ENCODE peak calls at places on chromosomes 6 and 20, in seven cellular contexts. One of them, this sample, is unnamed. For H3K4me1, the result is how much of the 10 kb centered on the place peaks cover.

GRCh38 chr20:23540624-23541023 is 27.7 kb downstream of the CST9L start:
- DNase-seq in prostate gland: no peak
- DNase-seq in left lung: no peak
- DNase-seq in endodermal cell: no peak
- DNase-seq in stomach: no peak
- DNase-seq in CD8-positive, alpha-beta memory T cell: no peak
- DNase-seq in Panc1: no peak
- DNase-seq in this sample: no peak

GRCh38 chr6:136751478-136751956 is 40.8 kb downstream of the MAP3K5 start:
- DNase-seq in prostate gland: no peak
- DNase-seq in left lung: no peak
- DNase-seq in endodermal cell: peak
- DNase-seq in stomach: no peak
- DNase-seq in CD8-positive, alpha-beta memory T cell: no peak
- DNase-seq in Panc1: no peak
- DNase-seq in this sample: no peak

GRCh38 chr20:38178581-38178980 is 13.5 kb upstream of the TGM2 start:
- DNase-seq in prostate gland: no peak
- DNase-seq in left lung: no peak
- DNase-seq in endodermal cell: no peak
- DNase-seq in stomach: no peak
- DNase-seq in CD8-positive, alpha-beta memory T cell: no peak
- DNase-seq in Panc1: no peak
- DNase-seq in this sample: no peak

GRCh38 chr6:20661721-20662120 is 127.5 kb downstream of the CDKAL1 start:
- DNase-seq in prostate gland: peak
- DNase-seq in left lung: no peak
- DNase-seq in endodermal cell: no peak
- DNase-seq in stomach: no peak
- DNase-seq in CD8-positive, alpha-beta memory T cell: no peak
- DNase-seq in Panc1: no peak
- DNase-seq in this sample: no peak

GRCh38 chr6:96991618-96992355 is 67.3 kb downstream of the KLHL32 start:
- DNase-seq in prostate gland: no peak
- DNase-seq in left lung: no peak
- DNase-seq in endodermal cell: no peak
- DNase-seq in stomach: no peak
- DNase-seq in CD8-positive, alpha-beta memory T cell: no peak
- DNase-seq in Panc1: no peak
- DNase-seq in this sample: no peak

GRCh38 chr20:40807094-40807623 is 118.1 kb upstream of the MAFB start:
- DNase-seq in prostate gland: no peak
- DNase-seq in left lung: no peak
- DNase-seq in endodermal cell: peak
- DNase-seq in stomach: no peak
- DNase-seq in CD8-positive, alpha-beta memory T cell: no peak
- DNase-seq in Panc1: no peak
- DNase-seq in this sample: no peak

GRCh38 chr6:110541701-110542309 is 65.4 kb upstream of the SLC22A16 start:
- DNase-seq in prostate gland: no peak
- DNase-seq in left lung: no peak
- DNase-seq in endodermal cell: no peak
- DNase-seq in stomach: no peak
- DNase-seq in CD8-positive, alpha-beta memory T cell: no peak
- DNase-seq in Panc1: no peak
- DNase-seq in this sample: no peak

GRCh38 chr6:55239099-55239498 is 64.8 kb downstream of the HCRTR2 start:
- DNase-seq in prostate gland: no peak
- DNase-seq in left lung: no peak
- DNase-seq in endodermal cell: no peak
- DNase-seq in stomach: no peak
- DNase-seq in CD8-positive, alpha-beta memory T cell: no peak
- DNase-seq in Panc1: no peak
- DNase-seq in this sample: no peak

GRCh38 chr6:144149894-144150672 is at the start of gene STX11:
- DNase-seq in prostate gland: peak
- DNase-seq in left lung: peak
- DNase-seq in endodermal cell: peak
- DNase-seq in stomach: peak
- DNase-seq in CD8-positive, alpha-beta memory T cell: peak
- DNase-seq in Panc1: peak
- DNase-seq in this sample: no peak

GRCh38 chr20:51547951-51548350 is 5.4 kb upstream of the NFATC2 start:
- DNase-seq in prostate gland: no peak
- DNase-seq in left lung: no peak
- DNase-seq in endodermal cell: no peak
- DNase-seq in stomach: no peak
- DNase-seq in CD8-positive, alpha-beta memory T cell: no peak
- DNase-seq in Panc1: no peak
- DNase-seq in this sample: no peak

GRCh38 chr6:5094327-5094726 is 9.2 kb downstream of the PPP1R3G start:
- DNase-seq in prostate gland: no peak
- DNase-seq in left lung: no peak
- DNase-seq in endodermal cell: no peak
- DNase-seq in stomach: no peak
- DNase-seq in CD8-positive, alpha-beta memory T cell: no peak
- DNase-seq in Panc1: no peak
- DNase-seq in this sample: no peak

GRCh38 chr6:29651413-29652197 is 5.3 kb upstream of the MOG start:
- DNase-seq in prostate gland: no peak
- DNase-seq in left lung: no peak
- DNase-seq in endodermal cell: no peak
- DNase-seq in stomach: no peak
- DNase-seq in CD8-positive, alpha-beta memory T cell: no peak
- DNase-seq in Panc1: no peak
- DNase-seq in this sample: no peak

GRCh38 chr20:51019598-51020592 is 3.0 kb downstream of the KCNG1 start:
- DNase-seq in prostate gland: no peak
- DNase-seq in left lung: no peak
- DNase-seq in endodermal cell: no peak
- DNase-seq in stomach: no peak
- DNase-seq in CD8-positive, alpha-beta memory T cell: no peak
- DNase-seq in Panc1: no peak
- DNase-seq in this sample: no peak

GRCh38 chr6:28683945-28684538 is 158.4 kb downstream of the GPX5 start:
- DNase-seq in prostate gland: peak
- DNase-seq in left lung: no peak
- DNase-seq in endodermal cell: peak
- DNase-seq in stomach: no peak
- DNase-seq in CD8-positive, alpha-beta memory T cell: no peak
- DNase-seq in Panc1: peak
- DNase-seq in this sample: no peak

DNA sequence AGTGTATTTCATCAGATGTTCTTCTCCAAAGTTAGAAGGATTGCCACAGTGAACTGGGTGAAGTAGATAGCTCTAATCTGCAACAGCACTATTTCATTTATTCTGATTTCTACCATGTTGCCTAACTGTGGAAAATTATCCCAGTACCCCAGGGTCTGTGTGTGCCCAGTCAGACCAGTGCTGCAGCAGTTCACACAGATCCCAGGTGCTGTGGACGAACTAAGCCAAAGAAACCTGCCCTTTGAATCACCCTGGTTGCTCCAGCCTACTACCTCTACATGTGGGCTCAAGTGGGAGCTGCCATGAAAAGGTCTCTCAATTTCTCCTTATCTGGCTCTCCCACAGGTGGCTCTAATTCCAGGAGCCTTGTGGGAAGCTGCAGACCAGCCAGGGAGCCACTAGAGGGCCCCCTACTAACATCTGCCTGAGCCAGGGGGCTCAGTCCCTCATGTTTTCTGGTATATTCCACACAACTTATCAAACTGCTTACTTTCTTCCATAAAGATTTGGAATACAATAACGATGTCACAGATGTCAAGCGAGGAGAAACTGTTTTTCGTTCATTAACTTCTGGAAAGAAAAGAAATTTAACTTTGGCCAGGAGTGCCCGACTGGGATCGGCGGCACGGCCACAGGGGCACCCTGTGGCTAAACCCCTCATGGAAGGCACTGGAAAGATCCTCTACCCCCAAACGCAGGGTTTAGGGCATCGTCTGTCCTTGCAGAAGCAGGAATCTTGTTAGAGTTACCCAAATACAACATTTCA is 31.6 kb upstream of the LY86 start:
- DNase-seq in prostate gland: no peak
- DNase-seq in left lung: peak
- DNase-seq in endodermal cell: peak
- DNase-seq in stomach: peak
- DNase-seq in CD8-positive, alpha-beta memory T cell: no peak
- DNase-seq in Panc1: no peak
- DNase-seq in this sample: peak
- H3K4me1 ChIP-seq in prostate gland: under half
- H3K4me1 ChIP-seq in left lung: under half
- H3K4me1 ChIP-seq in endodermal cell: under half
- H3K4me1 ChIP-seq in stomach: under half
- H3K4me1 ChIP-seq in CD8-positive, alpha-beta memory T cell: under half
- H3K4me1 ChIP-seq in Panc1: under half
- H3K4me1 ChIP-seq in this sample: under half

GRCh38 chr6:99810942-99811633 is 182.9 kb downstream of the MCHR2 start:
- DNase-seq in prostate gland: no peak
- DNase-seq in left lung: peak
- DNase-seq in endodermal cell: peak
- DNase-seq in stomach: no peak
- DNase-seq in CD8-positive, alpha-beta memory T cell: no peak
- DNase-seq in Panc1: no peak
- DNase-seq in this sample: no peak

GRCh38 chr6:99810295-99810694 is 183.7 kb downstream of the MCHR2 start:
- DNase-seq in prostate gland: no peak
- DNase-seq in left lung: no peak
- DNase-seq in endodermal cell: no peak
- DNase-seq in stomach: no peak
- DNase-seq in CD8-positive, alpha-beta memory T cell: no peak
- DNase-seq in Panc1: no peak
- DNase-seq in this sample: no peak

GRCh38 chr6:99816795-99817194 is 177.2 kb downstream of the MCHR2 start:
- DNase-seq in prostate gland: no peak
- DNase-seq in left lung: no peak
- DNase-seq in endodermal cell: no peak
- DNase-seq in stomach: no peak
- DNase-seq in CD8-positive, alpha-beta memory T cell: no peak
- DNase-seq in Panc1: no peak
- DNase-seq in this sample: no peak

GRCh38 chr6:99814230-99814928 is 179.6 kb downstream of the MCHR2 start:
- DNase-seq in prostate gland: no peak
- DNase-seq in left lung: no peak
- DNase-seq in endodermal cell: no peak
- DNase-seq in stomach: no peak
- DNase-seq in CD8-positive, alpha-beta memory T cell: no peak
- DNase-seq in Panc1: no peak
- DNase-seq in this sample: no peak

DNA sequence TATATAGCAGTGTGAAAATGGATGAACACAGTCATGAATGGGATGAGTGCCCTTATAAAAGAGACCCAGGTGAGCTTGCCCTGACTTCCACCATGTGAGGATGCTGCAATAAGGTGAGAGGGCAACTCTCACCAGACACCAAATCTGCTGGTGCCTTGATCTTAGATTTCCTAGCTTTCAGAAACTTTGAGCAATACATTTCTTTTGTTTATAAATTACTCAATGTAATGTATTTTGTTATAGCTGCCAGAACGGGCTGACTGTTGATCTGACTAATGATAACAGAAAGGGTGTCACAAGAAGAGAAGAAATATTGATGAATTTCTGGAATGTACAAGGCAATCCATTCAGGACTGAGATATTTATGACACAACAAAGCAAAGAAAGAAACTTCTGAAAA is 180.5 kb downstream of the MCHR2 start:
- DNase-seq in prostate gland: no peak
- DNase-seq in left lung: no peak
- DNase-seq in endodermal cell: no peak
- DNase-seq in stomach: no peak
- DNase-seq in CD8-positive, alpha-beta memory T cell: no peak
- DNase-seq in Panc1: no peak
- DNase-seq in this sample: no peak
- H3K4me1 ChIP-seq in prostate gland: under half
- H3K4me1 ChIP-seq in left lung: under half
- H3K4me1 ChIP-seq in endodermal cell: under half
- H3K4me1 ChIP-seq in stomach: under half
- H3K4me1 ChIP-seq in CD8-positive, alpha-beta memory T cell: under half
- H3K4me1 ChIP-seq in Panc1: under half
- H3K4me1 ChIP-seq in this sample: under half

DNA sequence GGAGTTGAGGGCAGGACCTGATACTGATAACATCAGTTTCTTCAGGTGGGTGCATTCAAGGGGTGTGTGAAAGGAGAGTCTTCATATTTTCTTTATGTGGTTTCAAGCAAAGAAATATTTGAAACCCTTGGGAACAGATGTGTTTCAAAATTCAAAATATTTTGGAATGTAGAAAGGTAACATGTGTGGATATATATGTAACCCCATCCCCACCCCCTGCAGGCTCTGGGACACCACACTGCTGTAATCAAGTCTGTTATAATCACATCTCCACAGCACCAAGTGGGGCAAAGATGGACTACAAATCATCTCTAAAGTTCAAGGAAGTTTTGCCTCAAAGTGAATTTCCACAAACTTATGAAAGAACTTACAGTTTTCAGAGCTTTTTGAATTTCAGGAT is 41.1 kb downstream of the CLIC5 start:
- DNase-seq in prostate gland: no peak
- DNase-seq in left lung: no peak
- DNase-seq in endodermal cell: no peak
- DNase-seq in stomach: no peak
- DNase-seq in CD8-positive, alpha-beta memory T cell: no peak
- DNase-seq in Panc1: no peak
- DNase-seq in this sample: no peak
- H3K4me1 ChIP-seq in prostate gland: under half
- H3K4me1 ChIP-seq in left lung: under half
- H3K4me1 ChIP-seq in endodermal cell: under half
- H3K4me1 ChIP-seq in stomach: under half
- H3K4me1 ChIP-seq in CD8-positive, alpha-beta memory T cell: under half
- H3K4me1 ChIP-seq in Panc1: under half
- H3K4me1 ChIP-seq in this sample: under half

GRCh38 chr20:45340236-45340847 is 7.9 kb downstream of the SDC4 start:
- DNase-seq in prostate gland: no peak
- DNase-seq in left lung: peak
- DNase-seq in endodermal cell: peak
- DNase-seq in stomach: peak
- DNase-seq in CD8-positive, alpha-beta memory T cell: no peak
- DNase-seq in Panc1: no peak
- DNase-seq in this sample: no peak

GRCh38 chr20:45338121-45339030 is 9.8 kb downstream of the SDC4 start:
- DNase-seq in prostate gland: no peak
- DNase-seq in left lung: no peak
- DNase-seq in endodermal cell: no peak
- DNase-seq in stomach: no peak
- DNase-seq in CD8-positive, alpha-beta memory T cell: no peak
- DNase-seq in Panc1: no peak
- DNase-seq in this sample: no peak

GRCh38 chr20:45339799-45340198 is 8.4 kb downstream of the SDC4 start:
- DNase-seq in prostate gland: no peak
- DNase-seq in left lung: no peak
- DNase-seq in endodermal cell: no peak
- DNase-seq in stomach: no peak
- DNase-seq in CD8-positive, alpha-beta memory T cell: no peak
- DNase-seq in Panc1: no peak
- DNase-seq in this sample: no peak

GRCh38 chr20:45337367-45338120 is 10.7 kb downstream of the SDC4 start:
- DNase-seq in prostate gland: no peak
- DNase-seq in left lung: peak
- DNase-seq in endodermal cell: peak
- DNase-seq in stomach: peak
- DNase-seq in CD8-positive, alpha-beta memory T cell: no peak
- DNase-seq in Panc1: no peak
- DNase-seq in this sample: no peak

GRCh38 chr20:45339084-45339483 is 9.1 kb downstream of the SDC4 start:
- DNase-seq in prostate gland: no peak
- DNase-seq in left lung: no peak
- DNase-seq in endodermal cell: no peak
- DNase-seq in stomach: peak
- DNase-seq in CD8-positive, alpha-beta memory T cell: no peak
- DNase-seq in Panc1: no peak
- DNase-seq in this sample: no peak
- H3K4me1 ChIP-seq in prostate gland: under half
- H3K4me1 ChIP-seq in left lung: half or more
- H3K4me1 ChIP-seq in endodermal cell: under half
- H3K4me1 ChIP-seq in stomach: half or more
- H3K4me1 ChIP-seq in CD8-positive, alpha-beta memory T cell: under half
- H3K4me1 ChIP-seq in Panc1: half or more
- H3K4me1 ChIP-seq in this sample: under half

This sample was measured in iPS DF 6.9.